ENCODE peak calls at places on chromosomes 6 and 20, in five cellular contexts. One of them, this sample, is unnamed.

GRCh38 chr6:75296811-75297779 is 12.5 kb upstream of the TMEM30A start:
- DNase-seq in stimulated activated naive B cell treated with anti-CD40 and anti-IgM and Interleukin-4, amounts not matched to agents 10 μg/mL and 1 μg/mL and 100 μg/mL, for 72 hours: no peak
- DNase-seq in testis: no peak
- DNase-seq in ELR: peak
- DNase-seq in caudate nucleus: no peak
- DNase-seq in this sample: peak

GRCh38 chr6:21026576-21027273 is 492.5 kb downstream of the CDKAL1 start:
- DNase-seq in stimulated activated naive B cell treated with anti-CD40 and anti-IgM and Interleukin-4, amounts not matched to agents 10 μg/mL and 1 μg/mL and 100 μg/mL, for 72 hours: no peak
- DNase-seq in testis: no peak
- DNase-seq in ELR: peak
- DNase-seq in caudate nucleus: no peak
- DNase-seq in this sample: peak

GRCh38 chr6:160132776-160133338 is 11.2 kb downstream of the SLC22A1 start:
- DNase-seq in stimulated activated naive B cell treated with anti-CD40 and anti-IgM and Interleukin-4, amounts not matched to agents 10 μg/mL and 1 μg/mL and 100 μg/mL, for 72 hours: no peak
- DNase-seq in testis: no peak
- DNase-seq in ELR: peak
- DNase-seq in caudate nucleus: no peak
- DNase-seq in this sample: peak

GRCh38 chr6:3208096-3208774 is 19.2 kb downstream of the TUBB2B start:
- DNase-seq in stimulated activated naive B cell treated with anti-CD40 and anti-IgM and Interleukin-4, amounts not matched to agents 10 μg/mL and 1 μg/mL and 100 μg/mL, for 72 hours: no peak
- DNase-seq in testis: no peak
- DNase-seq in ELR: peak
- DNase-seq in caudate nucleus: no peak
- DNase-seq in this sample: peak

GRCh38 chr20:1718604-1719384 is 61.2 kb upstream of the SIRPG start:
- DNase-seq in stimulated activated naive B cell treated with anti-CD40 and anti-IgM and Interleukin-4, amounts not matched to agents 10 μg/mL and 1 μg/mL and 100 μg/mL, for 72 hours: no peak
- DNase-seq in testis: no peak
- DNase-seq in ELR: peak
- DNase-seq in caudate nucleus: peak
- DNase-seq in this sample: peak

GRCh38 chr6:117169781-117170281 is 95.5 kb upstream of the VGLL2 start:
- DNase-seq in stimulated activated naive B cell treated with anti-CD40 and anti-IgM and Interleukin-4, amounts not matched to agents 10 μg/mL and 1 μg/mL and 100 μg/mL, for 72 hours: no peak
- DNase-seq in testis: no peak
- DNase-seq in ELR: peak
- DNase-seq in caudate nucleus: no peak
- DNase-seq in this sample: peak

GRCh38 chr6:112096901-112097300 is 9.5 kb downstream of the FAM229B start:
- DNase-seq in stimulated activated naive B cell treated with anti-CD40 and anti-IgM and Interleukin-4, amounts not matched to agents 10 μg/mL and 1 μg/mL and 100 μg/mL, for 72 hours: no peak
- DNase-seq in testis: no peak
- DNase-seq in ELR: no peak
- DNase-seq in caudate nucleus: no peak
- DNase-seq in this sample: no peak

GRCh38 chr6:17910178-17910577 is 77.3 kb downstream of the KIF13A start:
- DNase-seq in stimulated activated naive B cell treated with anti-CD40 and anti-IgM and Interleukin-4, amounts not matched to agents 10 μg/mL and 1 μg/mL and 100 μg/mL, for 72 hours: no peak
- DNase-seq in testis: no peak
- DNase-seq in ELR: no peak
- DNase-seq in caudate nucleus: no peak
- DNase-seq in this sample: peak

GRCh38 chr20:46681032-46681854 is 8.0 kb downstream of the TP53RK start:
- DNase-seq in stimulated activated naive B cell treated with anti-CD40 and anti-IgM and Interleukin-4, amounts not matched to agents 10 μg/mL and 1 μg/mL and 100 μg/mL, for 72 hours: peak
- DNase-seq in testis: peak
- DNase-seq in ELR: peak
- DNase-seq in caudate nucleus: peak
- DNase-seq in this sample: peak

GRCh38 chr6:155084431-155085123 is 89.5 kb downstream of the TIAM2 start:
- DNase-seq in stimulated activated naive B cell treated with anti-CD40 and anti-IgM and Interleukin-4, amounts not matched to agents 10 μg/mL and 1 μg/mL and 100 μg/mL, for 72 hours: no peak
- DNase-seq in testis: no peak
- DNase-seq in ELR: peak
- DNase-seq in caudate nucleus: no peak
- DNase-seq in this sample: peak

GRCh38 chr6:152696543-152696942 is 1.2 kb upstream of the MYCT1 start:
- DNase-seq in stimulated activated naive B cell treated with anti-CD40 and anti-IgM and Interleukin-4, amounts not matched to agents 10 μg/mL and 1 μg/mL and 100 μg/mL, for 72 hours: no peak
- DNase-seq in testis: no peak
- DNase-seq in ELR: peak
- DNase-seq in caudate nucleus: no peak
- DNase-seq in this sample: peak

GRCh38 chr6:53095270-53095669 is 30.1 kb downstream of the FBXO9 start:
- DNase-seq in stimulated activated naive B cell treated with anti-CD40 and anti-IgM and Interleukin-4, amounts not matched to agents 10 μg/mL and 1 μg/mL and 100 μg/mL, for 72 hours: no peak
- DNase-seq in testis: no peak
- DNase-seq in ELR: no peak
- DNase-seq in caudate nucleus: no peak
- DNase-seq in this sample: no peak

GRCh38 chr20:36051318-36052116 is 83.1 kb downstream of the CNBD2 start:
- DNase-seq in stimulated activated naive B cell treated with anti-CD40 and anti-IgM and Interleukin-4, amounts not matched to agents 10 μg/mL and 1 μg/mL and 100 μg/mL, for 72 hours: no peak
- DNase-seq in testis: no peak
- DNase-seq in ELR: no peak
- DNase-seq in caudate nucleus: no peak
- DNase-seq in this sample: no peak

GRCh38 chr6:5260111-5260620 is 584 bp downstream of the LYRM4 start:
- DNase-seq in stimulated activated naive B cell treated with anti-CD40 and anti-IgM and Interleukin-4, amounts not matched to agents 10 μg/mL and 1 μg/mL and 100 μg/mL, for 72 hours: peak
- DNase-seq in testis: peak
- DNase-seq in ELR: peak
- DNase-seq in caudate nucleus: peak
- DNase-seq in this sample: peak

GRCh38 chr6:151535476-151536279 is 41.9 kb downstream of the CCDC170 start:
- DNase-seq in stimulated activated naive B cell treated with anti-CD40 and anti-IgM and Interleukin-4, amounts not matched to agents 10 μg/mL and 1 μg/mL and 100 μg/mL, for 72 hours: no peak
- DNase-seq in testis: no peak
- DNase-seq in ELR: no peak
- DNase-seq in caudate nucleus: no peak
- DNase-seq in this sample: no peak

GRCh38 chr6:95670011-95670463 is 92.7 kb downstream of the MANEA start:
- DNase-seq in stimulated activated naive B cell treated with anti-CD40 and anti-IgM and Interleukin-4, amounts not matched to agents 10 μg/mL and 1 μg/mL and 100 μg/mL, for 72 hours: no peak
- DNase-seq in testis: no peak
- DNase-seq in ELR: no peak
- DNase-seq in caudate nucleus: no peak
- DNase-seq in this sample: no peak

GRCh38 chr6:124928831-124929230 is 33.4 kb upstream of the RNF217 start:
- DNase-seq in stimulated activated naive B cell treated with anti-CD40 and anti-IgM and Interleukin-4, amounts not matched to agents 10 μg/mL and 1 μg/mL and 100 μg/mL, for 72 hours: no peak
- DNase-seq in testis: no peak
- DNase-seq in ELR: no peak
- DNase-seq in caudate nucleus: no peak
- DNase-seq in this sample: peak

GRCh38 chr20:58703765-58704331 is 11.2 kb downstream of the NPEPL1 start:
- DNase-seq in stimulated activated naive B cell treated with anti-CD40 and anti-IgM and Interleukin-4, amounts not matched to agents 10 μg/mL and 1 μg/mL and 100 μg/mL, for 72 hours: no peak
- DNase-seq in testis: no peak
- DNase-seq in ELR: no peak
- DNase-seq in caudate nucleus: no peak
- DNase-seq in this sample: no peak

GRCh38 chr6:451847-452246 is 60.3 kb downstream of the IRF4 start:
- DNase-seq in stimulated activated naive B cell treated with anti-CD40 and anti-IgM and Interleukin-4, amounts not matched to agents 10 μg/mL and 1 μg/mL and 100 μg/mL, for 72 hours: no peak
- DNase-seq in testis: peak
- DNase-seq in ELR: no peak
- DNase-seq in caudate nucleus: no peak
- DNase-seq in this sample: no peak

GRCh38 chr20:57647006-57647932 is 27.0 kb upstream of the ZBP1 start:
- DNase-seq in stimulated activated naive B cell treated with anti-CD40 and anti-IgM and Interleukin-4, amounts not matched to agents 10 μg/mL and 1 μg/mL and 100 μg/mL, for 72 hours: no peak
- DNase-seq in testis: no peak
- DNase-seq in ELR: no peak
- DNase-seq in caudate nucleus: no peak
- DNase-seq in this sample: no peak

GRCh38 chr20:308427-309038 is 11.2 kb downstream of the ZCCHC3 start:
- DNase-seq in stimulated activated naive B cell treated with anti-CD40 and anti-IgM and Interleukin-4, amounts not matched to agents 10 μg/mL and 1 μg/mL and 100 μg/mL, for 72 hours: no peak
- DNase-seq in testis: no peak
- DNase-seq in ELR: no peak
- DNase-seq in caudate nucleus: no peak
- DNase-seq in this sample: peak

GRCh38 chr20:37575884-37576283 is 48.2 kb upstream of the BLCAP start:
- DNase-seq in stimulated activated naive B cell treated with anti-CD40 and anti-IgM and Interleukin-4, amounts not matched to agents 10 μg/mL and 1 μg/mL and 100 μg/mL, for 72 hours: peak
- DNase-seq in testis: no peak
- DNase-seq in ELR: no peak
- DNase-seq in caudate nucleus: no peak
- DNase-seq in this sample: no peak

This sample was measured in M059J.